ENCODE peak calls at places on chromosomes 5 and 9, in four cellular contexts. R is mammary epithelial cell; K is naive thymus-derived CD4-positive, alpha-beta T cell; J is mucosa of descending colon. Y is an unnamed sample.

GRCh38 chr5:177968661-177969211 is 27.3 kb downstream of the PROP1 start:
- DNase-seq in R (no peak), K (no peak), J (no peak), Y (no peak)

GRCh38 chr5:128052764-128053163 is 30.8 kb upstream of the SLC12A2 start:
- DNase-seq in R (no peak), K (no peak), J (no peak), Y (no peak)

GRCh38 chr9:125700791-125701190 is 6.2 kb downstream of the MAPKAP1 start:
- DNase-seq in R (peak; percentile 17), K (no peak), J (no peak), Y (no peak)

GRCh38 chr9:4936277-4936676 is 48.8 kb upstream of the JAK2 start:
- DNase-seq in R (no peak), K (no peak), J (no peak), Y (no peak)

GRCh38 chr5:135309391-135310327 is 89.4 kb downstream of the MACROH2A1 start:
- DNase-seq in R (no peak), K (no peak), J (no peak), Y (no peak)

GRCh38 chr5:59532979-59533729 is 360.4 kb downstream of the PDE4D start:
- DNase-seq in R (no peak), K (no peak), J (no peak), Y (no peak)

GRCh38 chr5:121279801-121280200 is 571.9 kb upstream of the FTMT start:
- DNase-seq in R (no peak), K (no peak), J (no peak), Y (no peak)

GRCh38 chr9:123338710-123339665 is 17.0 kb upstream of the CRB2 start:
- DNase-seq in R (no peak), K (peak; percentile 16), J (peak; percentile 42), Y (no peak)

GRCh38 chr9:20319641-20320337 is 302.5 kb downstream of the MLLT3 start:
- DNase-seq in R (peak; percentile 85), K (no peak), J (no peak), Y (no peak)

GRCh38 chr5:159764283-159764927 is 151.9 kb upstream of the ADRA1B start:
- DNase-seq in R (no peak), K (no peak), J (no peak), Y (no peak)

GRCh38 chr9:100455470-100455869 is 17.5 kb upstream of the TMEFF1 start:
- DNase-seq in R (no peak), K (no peak), J (no peak), Y (no peak)

GRCh38 chr5:180605554-180606214 is 14.4 kb upstream of the SCGB3A1 start:
- DNase-seq in R (peak; percentile 38), K (no peak), J (peak; percentile 68), Y (peak; percentile 60)

GRCh38 chr9:6356441-6356840 is 28.3 kb downstream of the TPD52L3 start:
- DNase-seq in R (peak; percentile 37), K (no peak), J (no peak), Y (no peak)

GRCh38 chr9:135463140-135463539 is 16.4 kb upstream of the PPP1R26 start:
- DNase-seq in R (peak; percentile 32), K (no peak), J (no peak), Y (peak; percentile 31)

GRCh38 chr5:132090107-132090506 is 16.5 kb downstream of the CSF2 start:
- DNase-seq in R (peak; percentile 98), K (no peak), J (no peak), Y (no peak)

GRCh38 chr9:73152953-73153352 is 1.3 kb downstream of the ANXA1 start:
- DNase-seq in R (no peak), K (no peak), J (no peak), Y (no peak)
- H3K4me1 ChIP-seq in R (peaks cover 39% of the 10 kb centered on the region), K (peaks cover 50% of the 10 kb centered on the region), J (no peaks in the 10 kb centered on the region), Y (peaks cover 61% of the 10 kb centered on the region)

GRCh38 chr5:88823201-88823600 is 59.8 kb downstream of the MEF2C start:
- DNase-seq in R (no peak), K (no peak), J (no peak), Y (no peak)

GRCh38 chr5:88825782-88826110 is 57.2 kb downstream of the MEF2C start:
- DNase-seq in R (no peak), K (no peak), J (no peak), Y (no peak)

GRCh38 chr5:88826959-88827585 is 55.9 kb downstream of the MEF2C start:
- DNase-seq in R (peak; percentile 6), K (no peak), J (peak; percentile 32), Y (no peak)

GRCh38 chr5:88824892-88825781 is 57.8 kb downstream of the MEF2C start:
- DNase-seq in R (no peak), K (no peak), J (no peak), Y (no peak)

DNA sequence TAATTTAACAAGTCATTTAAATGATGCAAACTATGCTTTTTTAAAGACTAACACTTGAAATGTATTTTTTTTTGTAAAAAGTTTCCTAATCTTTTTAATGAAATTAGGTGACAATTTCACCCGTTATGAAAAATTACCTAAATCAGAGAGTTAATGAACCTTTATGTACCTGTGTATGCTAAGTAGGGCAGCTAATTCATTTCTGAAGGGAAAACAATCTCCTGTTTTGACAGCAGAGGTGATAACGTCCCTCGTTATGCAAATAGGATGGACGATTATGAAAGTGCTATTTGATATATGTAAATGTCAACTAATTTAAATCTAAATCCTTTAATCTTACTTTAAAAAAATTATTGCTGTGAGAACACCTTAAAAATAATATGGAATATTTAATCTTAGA is 58.8 kb downstream of the MEF2C start:
- DNase-seq in R (no peak), K (no peak), J (no peak), Y (no peak)
- H3K4me1 ChIP-seq in R (no peaks in the 10 kb centered on the region), K (peaks cover 5% of the 10 kb centered on the region), J (no peaks in the 10 kb centered on the region), Y (no peaks in the 10 kb centered on the region)

GRCh38 chr9:72882117-72882775 is 70.6 kb downstream of the ALDH1A1 start:
- DNase-seq in R (no peak), K (no peak), J (peak; percentile 51), Y (no peak)

GRCh38 chr9:72886386-72886785 is 66.5 kb downstream of the ALDH1A1 start:
- DNase-seq in R (no peak), K (no peak), J (no peak), Y (no peak)

GRCh38 chr9:72883867-72884266 is 69.0 kb downstream of the ALDH1A1 start:
- DNase-seq in R (no peak), K (no peak), J (peak; percentile 74), Y (no peak)

GRCh38 chr9:72888032-72888431 is 64.8 kb downstream of the ALDH1A1 start:
- DNase-seq in R (peak; percentile 80), K (no peak), J (no peak), Y (no peak)

DNA sequence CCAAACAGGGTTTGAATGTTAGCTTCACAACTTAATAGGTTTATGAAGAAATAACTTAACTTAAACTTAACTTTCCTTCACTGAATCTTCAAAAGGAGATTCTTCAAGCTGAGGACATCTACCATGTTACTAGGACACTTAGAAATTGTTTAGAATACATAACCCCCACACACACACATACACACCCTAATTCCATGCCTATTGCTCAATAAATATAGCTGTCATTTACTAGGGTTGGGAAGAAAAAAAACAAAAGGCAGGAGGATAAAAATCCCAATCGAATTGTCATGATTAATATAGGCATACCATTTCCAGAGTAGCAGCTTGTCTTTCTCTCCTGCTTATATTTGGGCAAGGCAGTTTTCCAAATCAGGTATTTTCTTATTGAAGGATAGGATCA is 68.3 kb downstream of the ALDH1A1 start:
- DNase-seq in R (no peak), K (no peak), J (no peak), Y (no peak)
- H3K4me1 ChIP-seq in R (peaks cover 13% of the 10 kb centered on the region), K (no peaks in the 10 kb centered on the region), J (peaks cover 5% of the 10 kb centered on the region), Y (no peaks in the 10 kb centered on the region)

GRCh38 chr9:87333802-87334201 is 163.9 kb upstream of the DAPK1 start:
- DNase-seq in R (no peak), K (no peak), J (no peak), Y (no peak)
- H3K4me1 ChIP-seq in R (peaks cover 16% of the 10 kb centered on the region), K (no peaks in the 10 kb centered on the region), J (no peaks in the 10 kb centered on the region), Y (peaks cover 31% of the 10 kb centered on the region)

DNA sequence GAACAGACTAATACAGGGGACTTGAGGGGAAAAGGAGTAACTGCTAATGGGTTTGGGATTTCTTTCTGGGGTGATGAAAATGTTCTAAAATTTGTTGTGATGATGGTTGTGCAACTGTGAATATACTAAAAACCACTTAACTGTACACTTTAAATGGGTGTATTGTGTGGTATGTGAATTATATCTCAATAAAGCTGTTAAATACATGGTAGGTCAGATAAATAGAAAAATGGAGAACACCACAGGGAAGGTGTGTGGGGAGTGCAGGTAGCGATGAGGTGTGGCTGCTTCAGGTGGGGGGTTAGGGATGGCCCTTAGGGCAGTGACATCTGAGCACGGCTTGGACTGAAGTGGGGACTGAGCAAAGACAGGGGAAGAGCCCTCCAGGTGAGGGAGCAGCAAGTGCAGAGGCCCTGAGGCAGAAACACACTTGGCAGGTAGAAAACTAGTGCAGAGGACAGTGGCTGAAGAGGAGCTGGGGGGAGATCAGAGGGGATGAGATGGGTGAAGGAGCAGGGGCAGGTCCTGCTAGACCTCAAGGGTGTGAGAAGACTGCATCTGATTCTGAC is 20.9 kb downstream of the EEIG1 start:
- DNase-seq in R (no peak), K (no peak), J (no peak), Y (no peak)
- H3K4me1 ChIP-seq in R (peaks cover 26% of the 10 kb centered on the region), K (peaks cover 94% of the 10 kb centered on the region), J (peaks cover 52% of the 10 kb centered on the region), Y (peaks cover 56% of the 10 kb centered on the region)

GRCh38 chr9:38041564-38042267 is 27.3 kb downstream of the SHB start:
- DNase-seq in R (no peak), K (no peak), J (no peak), Y (no peak)

GRCh38 chr9:38038307-38039089 is 30.5 kb downstream of the SHB start:
- DNase-seq in R (no peak), K (no peak), J (no peak), Y (no peak)

GRCh38 chr9:38037981-38038306 is 31.1 kb downstream of the SHB start:
- DNase-seq in R (no peak), K (no peak), J (no peak), Y (no peak)

GRCh38 chr9:38039907-38040682 is 28.9 kb downstream of the SHB start:
- DNase-seq in R (no peak), K (no peak), J (no peak), Y (no peak)

DNA sequence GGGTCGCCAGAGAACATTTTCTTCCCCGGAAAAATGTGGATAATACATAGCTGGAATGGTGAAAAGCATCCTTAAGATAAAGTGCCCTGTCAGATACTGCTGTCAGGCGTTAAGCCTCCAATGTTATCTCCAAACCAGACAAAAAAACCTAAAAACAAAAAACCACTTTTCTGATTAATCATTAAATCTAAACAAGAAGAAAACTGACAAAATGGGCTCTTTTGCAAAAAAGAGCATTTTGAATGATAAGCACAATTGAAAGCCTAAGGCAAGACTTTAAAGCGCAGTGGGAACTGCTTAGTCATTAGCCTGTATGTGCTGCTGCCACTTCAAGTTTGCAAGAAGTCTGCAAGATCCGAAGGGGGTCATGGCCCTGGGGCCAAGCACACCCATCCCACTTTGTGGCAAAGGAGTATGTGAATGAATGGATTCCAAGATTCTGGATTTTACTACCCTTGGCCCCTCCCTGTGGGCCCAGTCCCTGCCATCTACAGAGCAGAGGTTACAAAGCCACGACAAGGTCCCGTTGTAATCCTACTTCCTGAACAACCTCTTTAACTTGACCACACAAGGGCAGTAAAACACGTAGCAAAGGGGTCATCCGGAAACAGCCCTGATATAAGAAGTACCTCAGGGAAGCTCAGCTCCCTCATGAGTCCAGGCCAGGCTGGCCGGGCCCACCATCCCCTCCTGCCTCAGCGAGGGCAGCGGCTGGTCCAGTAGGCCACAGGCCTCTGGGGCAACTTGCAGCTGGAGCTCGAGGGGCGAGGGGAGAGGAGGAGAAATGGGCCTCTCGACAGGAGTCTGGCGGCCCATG is 29.7 kb downstream of the SHB start:
- DNase-seq in R (no peak), K (no peak), J (no peak), Y (no peak)
- H3K4me1 ChIP-seq in R (peaks cover 45% of the 10 kb centered on the region), K (no peaks in the 10 kb centered on the region), J (no peaks in the 10 kb centered on the region), Y (peaks cover 63% of the 10 kb centered on the region)

Y was measured in A673.